ENCODE peak calls at places on chromosomes 11 and 22, in six cellular contexts. One of them, this sample, is unnamed.

GRCh38 chr22:44710474-44711235 is 8.7 kb downstream of the PRR5 start:
- DNase-seq in mesenchymal stem cell: no peak
- DNase-seq in H1: no peak
- DNase-seq in IMR-90: no peak
- DNase-seq in neuronal stem cell: no peak
- DNase-seq in H9: no peak
- DNase-seq in this sample: no peak

GRCh38 chr22:48692734-48693376 is 1134.8 kb downstream of the BRD1 start:
- DNase-seq in H1: no peak
- DNase-seq in H9: no peak
- DNase-seq in IMR-90: no peak
- DNase-seq in neuronal stem cell: no peak
- DNase-seq in mesenchymal stem cell: no peak
- DNase-seq in this sample: no peak

GRCh38 chr11:85827768-85828639 is 17.1 kb upstream of the SYTL2 start:
- DNase-seq in IMR-90: peak
- DNase-seq in neuronal stem cell: no peak
- DNase-seq in H1: no peak
- DNase-seq in H9: no peak
- DNase-seq in mesenchymal stem cell: peak
- DNase-seq in this sample: peak

GRCh38 chr22:24430431-24431308 is 3.3 kb downstream of the ADORA2A start:
- DNase-seq in H1: no peak
- DNase-seq in H9: no peak
- DNase-seq in mesenchymal stem cell: no peak
- DNase-seq in IMR-90: no peak
- DNase-seq in neuronal stem cell: no peak
- DNase-seq in this sample: no peak

GRCh38 chr11:70860855-70861254 is 391.5 kb downstream of the SHANK2 start:
- DNase-seq in IMR-90: no peak
- DNase-seq in neuronal stem cell: no peak
- DNase-seq in mesenchymal stem cell: no peak
- DNase-seq in H1: no peak
- DNase-seq in H9: no peak
- DNase-seq in this sample: no peak

GRCh38 chr22:47071078-47071811 is 308.8 kb downstream of the TBC1D22A start:
- DNase-seq in H9: peak
- DNase-seq in mesenchymal stem cell: no peak
- DNase-seq in neuronal stem cell: no peak
- DNase-seq in H1: no peak
- DNase-seq in IMR-90: no peak
- DNase-seq in this sample: no peak

GRCh38 chr11:33444835-33445594 is 187.8 kb downstream of the HIPK3 start:
- DNase-seq in IMR-90: peak
- DNase-seq in H9: no peak
- DNase-seq in neuronal stem cell: no peak
- DNase-seq in mesenchymal stem cell: no peak
- DNase-seq in H1: no peak
- DNase-seq in this sample: no peak

GRCh38 chr22:29093980-29094379 is 21.1 kb downstream of the KREMEN1 start:
- DNase-seq in neuronal stem cell: no peak
- DNase-seq in H1: no peak
- DNase-seq in H9: no peak
- DNase-seq in IMR-90: no peak
- DNase-seq in mesenchymal stem cell: no peak
- DNase-seq in this sample: no peak

GRCh38 chr11:2902784-2903671 is 17.5 kb upstream of the CDKN1C start:
- DNase-seq in H9: no peak
- DNase-seq in neuronal stem cell: no peak
- DNase-seq in H1: no peak
- DNase-seq in mesenchymal stem cell: no peak
- DNase-seq in IMR-90: no peak
- DNase-seq in this sample: no peak

GRCh38 chr11:43250309-43250708 is 61.5 kb upstream of the API5 start:
- DNase-seq in H9: no peak
- DNase-seq in mesenchymal stem cell: no peak
- DNase-seq in neuronal stem cell: no peak
- DNase-seq in H1: no peak
- DNase-seq in IMR-90: no peak
- DNase-seq in this sample: no peak

GRCh38 chr22:29689872-29690213 is 30.0 kb upstream of the CABP7 start:
- DNase-seq in H1: peak
- DNase-seq in H9: peak
- DNase-seq in IMR-90: peak
- DNase-seq in mesenchymal stem cell: peak
- DNase-seq in neuronal stem cell: peak
- DNase-seq in this sample: peak

GRCh38 chr11:120467627-120468026 is 43.9 kb upstream of the GRIK4 start:
- DNase-seq in mesenchymal stem cell: no peak
- DNase-seq in H1: no peak
- DNase-seq in H9: no peak
- DNase-seq in IMR-90: peak
- DNase-seq in neuronal stem cell: no peak
- DNase-seq in this sample: no peak

GRCh38 chr11:2123628-2123960 is 15.6 kb downstream of the IGF2 start:
- DNase-seq in H9: no peak
- DNase-seq in IMR-90: no peak
- DNase-seq in H1: no peak
- DNase-seq in mesenchymal stem cell: no peak
- DNase-seq in neuronal stem cell: no peak
- DNase-seq in this sample: no peak

GRCh38 chr11:44601471-44602370 is 36.3 kb downstream of the CD82 start:
- DNase-seq in neuronal stem cell: no peak
- DNase-seq in H1: no peak
- DNase-seq in IMR-90: no peak
- DNase-seq in H9: no peak
- DNase-seq in mesenchymal stem cell: no peak
- DNase-seq in this sample: no peak

GRCh38 chr22:22090650-22091399 is 108.2 kb upstream of the TOP3B start:
- DNase-seq in H1: no peak
- DNase-seq in H9: no peak
- DNase-seq in mesenchymal stem cell: no peak
- DNase-seq in IMR-90: no peak
- DNase-seq in neuronal stem cell: no peak
- DNase-seq in this sample: no peak

GRCh38 chr22:44994399-44995281 is 15.2 kb downstream of the PHF21B start:
- DNase-seq in H1: no peak
- DNase-seq in H9: no peak
- DNase-seq in neuronal stem cell: no peak
- DNase-seq in IMR-90: no peak
- DNase-seq in mesenchymal stem cell: no peak
- DNase-seq in this sample: no peak

GRCh38 chr11:114215871-114216803 is 80.1 kb upstream of the NNMT start:
- DNase-seq in neuronal stem cell: no peak
- DNase-seq in H9: no peak
- DNase-seq in mesenchymal stem cell: no peak
- DNase-seq in IMR-90: no peak
- DNase-seq in H1: no peak
- DNase-seq in this sample: no peak

GRCh38 chr22:26702906-26703830 is 45.8 kb downstream of the MIAT start:
- DNase-seq in neuronal stem cell: no peak
- DNase-seq in H9: no peak
- DNase-seq in H1: no peak
- DNase-seq in IMR-90: peak
- DNase-seq in mesenchymal stem cell: no peak
- DNase-seq in this sample: no peak

GRCh38 chr11:79030448-79030847 is 410.4 kb downstream of the TENM4 start:
- DNase-seq in mesenchymal stem cell: no peak
- DNase-seq in IMR-90: no peak
- DNase-seq in neuronal stem cell: no peak
- DNase-seq in H9: no peak
- DNase-seq in H1: no peak
- DNase-seq in this sample: no peak

GRCh38 chr11:133526790-133527189 is 5.5 kb downstream of the OPCML start:
- DNase-seq in H9: no peak
- DNase-seq in IMR-90: no peak
- DNase-seq in neuronal stem cell: no peak
- DNase-seq in H1: no peak
- DNase-seq in mesenchymal stem cell: no peak
- DNase-seq in this sample: no peak

GRCh38 chr22:45671783-45672563 is at the start of gene ATXN10:
- DNase-seq in H9: peak
- DNase-seq in neuronal stem cell: peak
- DNase-seq in IMR-90: peak
- DNase-seq in mesenchymal stem cell: peak
- DNase-seq in H1: peak
- DNase-seq in this sample: peak

GRCh38 chr22:37492428-37493344 is 6.5 kb upstream of the MFNG start:
- DNase-seq in mesenchymal stem cell: peak
- DNase-seq in H9: peak
- DNase-seq in IMR-90: peak
- DNase-seq in H1: peak
- DNase-seq in neuronal stem cell: peak
- DNase-seq in this sample: peak

GRCh38 chr11:10725907-10726253 is 25.2 kb upstream of the CTR9 start:
- DNase-seq in mesenchymal stem cell: no peak
- DNase-seq in neuronal stem cell: no peak
- DNase-seq in IMR-90: no peak
- DNase-seq in H9: no peak
- DNase-seq in H1: no peak
- DNase-seq in this sample: no peak

GRCh38 chr11:86934933-86935579 is 20.1 kb downstream of the FZD4 start:
- DNase-seq in IMR-90: peak
- DNase-seq in H9: no peak
- DNase-seq in mesenchymal stem cell: no peak
- DNase-seq in neuronal stem cell: no peak
- DNase-seq in H1: no peak
- DNase-seq in this sample: no peak

GRCh38 chr11:71489311-71490043 is 36.5 kb downstream of the NADSYN1 start:
- DNase-seq in H1: no peak
- DNase-seq in IMR-90: peak
- DNase-seq in neuronal stem cell: no peak
- DNase-seq in mesenchymal stem cell: peak
- DNase-seq in H9: no peak
- DNase-seq in this sample: no peak

DNA sequence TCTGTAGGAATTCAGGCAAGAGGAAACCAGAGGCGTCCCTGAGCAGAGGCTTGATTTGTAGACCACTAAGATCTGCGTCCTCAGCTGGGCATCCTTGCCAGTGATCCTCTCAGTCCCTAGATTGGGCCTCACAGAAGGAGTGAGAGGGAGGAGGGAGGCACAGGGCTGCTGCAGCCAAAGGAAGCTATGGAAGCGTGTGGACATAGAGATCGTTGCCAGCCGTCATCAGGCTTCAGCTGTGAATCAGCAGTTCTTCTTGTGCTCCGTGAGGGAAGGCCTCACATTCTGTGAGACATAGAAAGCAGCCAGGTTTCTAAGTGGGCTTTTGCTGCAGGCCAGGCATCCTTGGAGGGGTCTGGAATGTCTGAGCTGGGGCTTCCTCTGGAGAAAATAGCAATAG is 254.7 kb upstream of the KIRREL3 start:
- DNase-seq in H1: no peak
- DNase-seq in mesenchymal stem cell: no peak
- DNase-seq in neuronal stem cell: no peak
- DNase-seq in IMR-90: no peak
- DNase-seq in H9: no peak
- DNase-seq in this sample: no peak
- H4K91ac ChIP-seq in H1: no peak
- H4K91ac ChIP-seq in mesenchymal stem cell: no peak
- H4K91ac ChIP-seq in neuronal stem cell: no peak
- H4K91ac ChIP-seq in IMR-90: no peak
- H4K91ac ChIP-seq in H9: no peak
- H4K91ac ChIP-seq in this sample: no peak

DNA sequence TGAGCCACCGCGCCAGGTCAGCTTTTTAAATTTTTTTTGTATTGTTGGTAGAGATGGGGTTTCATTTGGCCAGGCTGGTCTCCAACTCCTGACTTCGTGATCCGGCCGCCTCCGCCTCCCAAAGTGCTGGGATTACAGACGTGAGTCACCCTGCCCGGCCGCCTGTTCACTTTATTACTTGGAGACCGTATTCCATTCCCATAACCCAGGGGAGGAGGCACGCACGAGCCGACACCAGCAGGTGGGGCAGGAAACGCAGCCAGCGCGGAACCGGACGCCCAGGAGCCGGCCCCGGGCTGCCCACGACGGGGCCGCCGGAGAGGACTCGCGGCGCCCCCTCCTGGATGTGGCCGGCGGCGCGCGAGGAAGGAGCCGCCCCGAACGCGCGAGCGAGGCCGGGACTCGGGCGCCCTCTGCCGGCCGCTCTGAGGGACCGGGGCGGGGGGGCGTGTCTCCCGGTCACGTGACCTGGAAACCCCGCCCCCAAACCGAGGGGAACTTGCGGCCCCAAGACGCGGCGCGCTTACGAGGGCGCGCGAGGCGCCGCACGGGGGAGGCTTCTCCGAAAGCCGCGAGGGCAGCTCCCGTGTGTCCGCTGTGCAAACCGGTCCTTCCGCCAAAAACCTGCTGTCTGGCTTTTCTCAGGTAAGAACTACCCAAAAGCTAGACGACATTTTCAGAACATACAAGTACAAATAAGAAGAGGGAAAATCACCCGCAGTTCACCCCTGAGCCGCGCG is 11.6 kb upstream of the RNH1 start:
- DNase-seq in IMR-90: peak
- DNase-seq in H9: peak
- DNase-seq in neuronal stem cell: peak
- DNase-seq in H1: peak
- DNase-seq in mesenchymal stem cell: peak
- DNase-seq in this sample: peak
- H4K8ac ChIP-seq in IMR-90: no peak
- H4K8ac ChIP-seq in H9: no peak
- H4K8ac ChIP-seq in neuronal stem cell: no peak
- H4K8ac ChIP-seq in H1: peak
- H4K8ac ChIP-seq in mesenchymal stem cell: peak
- H4K8ac ChIP-seq in this sample: no peak

GRCh38 chr22:50301581-50301991 is 5.9 kb downstream of the PLXNB2 start:
- DNase-seq in H9: no peak
- DNase-seq in H1: no peak
- DNase-seq in neuronal stem cell: no peak
- DNase-seq in mesenchymal stem cell: no peak
- DNase-seq in IMR-90: no peak
- DNase-seq in this sample: no peak
- H3K27ac ChIP-seq in H9: no peak
- H3K27ac ChIP-seq in H1: no peak
- H3K27ac ChIP-seq in neuronal stem cell: no peak
- H3K27ac ChIP-seq in mesenchymal stem cell: peak
- H3K27ac ChIP-seq in IMR-90: peak
- H3K27ac ChIP-seq in this sample: no peak

GRCh38 chr11:118247041-118247440 is 5.1 kb downstream of the MPZL3 start:
- DNase-seq in neuronal stem cell: no peak
- DNase-seq in IMR-90: no peak
- DNase-seq in H9: no peak
- DNase-seq in H1: no peak
- DNase-seq in mesenchymal stem cell: no peak
- DNase-seq in this sample: no peak

GRCh38 chr11:118243993-118244762 is 8.0 kb downstream of the MPZL3 start:
- DNase-seq in H1: no peak
- DNase-seq in neuronal stem cell: no peak
- DNase-seq in IMR-90: no peak
- DNase-seq in mesenchymal stem cell: no peak
- DNase-seq in H9: no peak
- DNase-seq in this sample: no peak

GRCh38 chr11:118241191-118242098 is 10.7 kb downstream of the MPZL3 start:
- DNase-seq in H1: no peak
- DNase-seq in mesenchymal stem cell: peak
- DNase-seq in H9: no peak
- DNase-seq in IMR-90: no peak
- DNase-seq in neuronal stem cell: no peak
- DNase-seq in this sample: peak

GRCh38 chr11:118243161-118243560 is 9.0 kb downstream of the MPZL3 start:
- DNase-seq in IMR-90: no peak
- DNase-seq in H9: no peak
- DNase-seq in H1: no peak
- DNase-seq in mesenchymal stem cell: no peak
- DNase-seq in neuronal stem cell: no peak
- DNase-seq in this sample: no peak

GRCh38 chr11:118245946-118246562 is 6.1 kb downstream of the MPZL3 start:
- DNase-seq in H1: no peak
- DNase-seq in neuronal stem cell: no peak
- DNase-seq in mesenchymal stem cell: no peak
- DNase-seq in H9: no peak
- DNase-seq in IMR-90: no peak
- DNase-seq in this sample: no peak
- H4K91ac ChIP-seq in H1: no peak
- H4K91ac ChIP-seq in neuronal stem cell: no peak
- H4K91ac ChIP-seq in mesenchymal stem cell: no peak
- H4K91ac ChIP-seq in H9: no peak
- H4K91ac ChIP-seq in IMR-90: no peak
- H4K91ac ChIP-seq in this sample: no peak